ENCODE peak calls at places on chromosomes 11 and 22, in five cellular contexts. One of them, this sample, is unnamed.

GRCh38 chr11:116580828-116581227 is 192.0 kb downstream of the BUD13 start:
- DNase-seq in sigmoid colon: no peak
- DNase-seq in ovary: no peak
- DNase-seq in suprapubic skin: no peak
- DNase-seq in transverse colon: no peak
- DNase-seq in this sample: no peak

GRCh38 chr11:20157768-20158167 is 2.5 kb downstream of the DBX1 start:
- DNase-seq in sigmoid colon: no peak
- DNase-seq in ovary: no peak
- DNase-seq in suprapubic skin: no peak
- DNase-seq in transverse colon: no peak
- DNase-seq in this sample: no peak

GRCh38 chr11:60378359-60378758 is at the start of gene MS4A7:
- DNase-seq in sigmoid colon: peak; percentile 72
- DNase-seq in ovary: no peak
- DNase-seq in suprapubic skin: no peak
- DNase-seq in transverse colon: peak; percentile 44
- DNase-seq in this sample: peak; percentile 20

GRCh38 chr22:36901411-36902142 is 11.9 kb upstream of the CSF2RB start:
- DNase-seq in sigmoid colon: no peak
- DNase-seq in ovary: no peak
- DNase-seq in suprapubic skin: no peak
- DNase-seq in transverse colon: peak; percentile 35
- DNase-seq in this sample: no peak

GRCh38 chr11:61123775-61124571 is 21.7 kb downstream of the CD5 start:
- DNase-seq in sigmoid colon: no peak
- DNase-seq in ovary: no peak
- DNase-seq in suprapubic skin: no peak
- DNase-seq in transverse colon: no peak
- DNase-seq in this sample: no peak

GRCh38 chr11:118002010-118002540 is 15.9 kb downstream of the IL10RA start:
- DNase-seq in sigmoid colon: no peak
- DNase-seq in ovary: no peak
- DNase-seq in suprapubic skin: no peak
- DNase-seq in transverse colon: peak; percentile 9
- DNase-seq in this sample: no peak

GRCh38 chr11:106001304-106002012 is 20.6 kb downstream of the MSANTD4 start:
- DNase-seq in sigmoid colon: no peak
- DNase-seq in ovary: no peak
- DNase-seq in suprapubic skin: no peak
- DNase-seq in transverse colon: no peak
- DNase-seq in this sample: no peak

GRCh38 chr22:24901448-24901847 is 45.0 kb downstream of the LHFPL7 start:
- DNase-seq in sigmoid colon: no peak
- DNase-seq in ovary: no peak
- DNase-seq in suprapubic skin: no peak
- DNase-seq in transverse colon: no peak
- DNase-seq in this sample: no peak

GRCh38 chr11:71917646-71918045 is 10.7 kb downstream of the XNDC1N start:
- DNase-seq in sigmoid colon: no peak
- DNase-seq in ovary: no peak
- DNase-seq in suprapubic skin: no peak
- DNase-seq in transverse colon: no peak
- DNase-seq in this sample: no peak

GRCh38 chr22:40487663-40488249 is 117.4 kb downstream of the SGSM3 start:
- DNase-seq in sigmoid colon: no peak
- DNase-seq in ovary: no peak
- DNase-seq in suprapubic skin: no peak
- DNase-seq in transverse colon: no peak
- DNase-seq in this sample: no peak

GRCh38 chr11:61747389-61748285 is 4.8 kb upstream of the MYRF start:
- DNase-seq in sigmoid colon: peak; percentile 86
- DNase-seq in ovary: peak; percentile 87
- DNase-seq in suprapubic skin: peak; percentile 80
- DNase-seq in transverse colon: peak; percentile 86
- DNase-seq in this sample: peak; percentile 64

GRCh38 chr11:129888451-129888850 is 6.9 kb downstream of the NFRKB start:
- DNase-seq in sigmoid colon: no peak
- DNase-seq in ovary: no peak
- DNase-seq in suprapubic skin: no peak
- DNase-seq in transverse colon: no peak
- DNase-seq in this sample: no peak
- H3K36me3 ChIP-seq in sigmoid colon: peaks cover 30% of the 10 kb centered on the region
- H3K36me3 ChIP-seq in ovary: peaks cover 2% of the 10 kb centered on the region
- H3K36me3 ChIP-seq in suprapubic skin: peaks cover 76% of the 10 kb centered on the region
- H3K36me3 ChIP-seq in transverse colon: peaks cover 65% of the 10 kb centered on the region
- H3K36me3 ChIP-seq in this sample: peaks cover 31% of the 10 kb centered on the region

GRCh38 chr11:109423114-109423859 is 1.3 kb downstream of the C11orf87 start:
- DNase-seq in sigmoid colon: no peak
- DNase-seq in ovary: no peak
- DNase-seq in suprapubic skin: no peak
- DNase-seq in transverse colon: no peak
- DNase-seq in this sample: no peak

GRCh38 chr11:109424893-109425292 is 2.9 kb downstream of the C11orf87 start:
- DNase-seq in sigmoid colon: no peak
- DNase-seq in ovary: no peak
- DNase-seq in suprapubic skin: no peak
- DNase-seq in transverse colon: no peak
- DNase-seq in this sample: no peak

GRCh38 chr11:109423860-109424190 is 1.8 kb downstream of the C11orf87 start:
- DNase-seq in sigmoid colon: no peak
- DNase-seq in ovary: no peak
- DNase-seq in suprapubic skin: no peak
- DNase-seq in transverse colon: no peak
- DNase-seq in this sample: no peak

GRCh38 chr11:109421981-109422590 is at the start of gene C11orf87:
- DNase-seq in sigmoid colon: no peak
- DNase-seq in ovary: no peak
- DNase-seq in suprapubic skin: no peak
- DNase-seq in transverse colon: no peak
- DNase-seq in this sample: no peak

DNA sequence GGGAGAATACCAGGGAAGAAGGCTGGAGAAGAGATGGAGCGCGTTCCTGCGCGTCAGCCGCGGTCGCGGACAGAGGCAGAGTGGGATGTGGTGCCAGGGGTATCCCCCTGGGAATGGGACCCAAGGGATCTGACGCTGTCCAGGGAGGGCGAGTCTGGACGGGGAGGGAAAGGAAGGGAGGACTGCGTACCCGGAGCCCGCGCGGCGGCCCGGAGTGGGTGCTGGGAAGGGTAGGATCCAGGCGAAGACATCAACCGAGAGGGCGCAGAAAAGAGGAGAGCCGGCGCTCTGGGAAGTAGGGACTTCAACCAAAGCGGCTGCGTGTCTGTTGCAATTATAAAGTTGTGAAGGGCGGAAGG is 744 bp downstream of the C11orf87 start:
- DNase-seq in sigmoid colon: no peak
- DNase-seq in ovary: no peak
- DNase-seq in suprapubic skin: no peak
- DNase-seq in transverse colon: no peak
- DNase-seq in this sample: no peak
- H3K4me3 ChIP-seq in sigmoid colon: no peak overlapping the region
- H3K4me3 ChIP-seq in ovary: no peak overlapping the region
- H3K4me3 ChIP-seq in suprapubic skin: peak overlapping the region; percentile 36
- H3K4me3 ChIP-seq in transverse colon: peak overlapping the region; percentile 8
- H3K4me3 ChIP-seq in this sample: no peak overlapping the region

DNA sequence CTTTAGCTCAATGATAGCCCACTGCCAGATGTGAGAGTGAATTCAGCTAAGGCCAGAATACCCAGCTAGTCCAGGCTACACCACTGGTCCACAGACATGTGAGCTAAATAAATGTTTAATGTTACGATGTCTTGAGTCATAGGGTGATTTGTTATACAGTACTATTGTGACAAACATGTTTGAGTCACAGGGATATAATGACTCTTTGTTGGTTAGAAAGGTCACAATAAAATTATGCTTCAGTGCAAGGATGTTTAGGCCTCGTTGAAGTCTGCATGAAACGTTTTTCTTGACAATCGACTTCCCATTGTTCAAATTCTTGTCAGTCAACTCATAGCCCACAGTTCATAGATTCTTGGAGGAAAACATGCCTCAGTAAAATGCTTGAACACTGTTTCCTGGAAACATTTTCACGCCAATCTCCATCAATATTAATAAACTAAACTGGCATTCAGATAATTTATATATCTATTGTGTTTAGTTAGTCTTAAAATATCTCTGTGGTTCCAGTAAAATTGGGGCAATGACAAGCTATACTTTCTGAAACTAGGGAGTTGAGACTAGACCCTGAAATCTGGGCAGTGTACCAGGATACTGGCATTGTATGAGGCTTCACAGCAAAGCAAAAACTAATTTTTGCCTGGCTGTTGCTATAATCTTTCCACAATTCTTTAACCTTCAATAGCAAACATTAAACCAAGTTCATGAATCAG is 650.8 kb upstream of the KIRREL3 start:
- DNase-seq in sigmoid colon: no peak
- DNase-seq in ovary: no peak
- DNase-seq in suprapubic skin: no peak
- DNase-seq in transverse colon: no peak
- DNase-seq in this sample: no peak
- TF ChIP-seq EP300 in sigmoid colon: no peak
- TF ChIP-seq EP300 in ovary: no peak
- TF ChIP-seq EP300 in suprapubic skin: no peak
- TF ChIP-seq EP300 in transverse colon: no peak
- TF ChIP-seq EP300 in this sample: no peak

DNA sequence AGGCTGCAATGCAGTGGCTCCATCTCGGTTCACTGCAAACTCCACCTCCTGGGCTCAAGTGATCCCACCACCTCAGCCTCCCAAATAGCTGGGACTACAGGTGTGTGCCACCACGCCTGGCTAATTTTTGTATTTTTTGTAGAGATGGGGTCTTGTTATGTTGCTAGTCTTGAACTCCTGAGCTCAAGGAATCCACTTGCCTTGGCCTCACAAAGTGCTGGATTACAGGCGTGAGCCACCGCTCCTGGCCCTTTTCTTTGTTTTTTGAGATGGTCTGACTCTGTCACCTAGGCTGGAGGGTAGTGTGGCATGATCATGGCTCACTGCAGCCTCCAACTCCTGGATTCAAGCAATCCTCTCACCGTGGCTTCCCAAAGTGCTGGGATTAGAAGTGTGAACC is 21.0 kb downstream of the ARFGAP3 start:
- DNase-seq in sigmoid colon: no peak
- DNase-seq in ovary: no peak
- DNase-seq in suprapubic skin: no peak
- DNase-seq in transverse colon: no peak
- DNase-seq in this sample: no peak
- H3K36me3 ChIP-seq in sigmoid colon: peaks cover 8% of the 10 kb centered on the region
- H3K36me3 ChIP-seq in ovary: no peaks in the 10 kb centered on the region
- H3K36me3 ChIP-seq in suprapubic skin: peaks cover 76% of the 10 kb centered on the region
- H3K36me3 ChIP-seq in transverse colon: peaks cover 29% of the 10 kb centered on the region
- H3K36me3 ChIP-seq in this sample: peaks cover 22% of the 10 kb centered on the region

GRCh38 chr11:128697645-128698174 is 3.8 kb downstream of the FLI1 start:
- DNase-seq in sigmoid colon: no peak
- DNase-seq in ovary: no peak
- DNase-seq in suprapubic skin: no peak
- DNase-seq in transverse colon: no peak
- DNase-seq in this sample: no peak
- H3K4me3 ChIP-seq in sigmoid colon: no peak overlapping the region
- H3K4me3 ChIP-seq in ovary: no peak overlapping the region
- H3K4me3 ChIP-seq in suprapubic skin: peak overlapping the region; percentile 1
- H3K4me3 ChIP-seq in transverse colon: no peak overlapping the region
- H3K4me3 ChIP-seq in this sample: no peak overlapping the region

GRCh38 chr11:63831326-63831725 is 7.6 kb upstream of the MARK2 start:
- DNase-seq in sigmoid colon: no peak
- DNase-seq in ovary: no peak
- DNase-seq in suprapubic skin: no peak
- DNase-seq in transverse colon: no peak
- DNase-seq in this sample: no peak

GRCh38 chr11:63822438-63822837 is 9.2 kb downstream of the SPINDOC start:
- DNase-seq in sigmoid colon: no peak
- DNase-seq in ovary: no peak
- DNase-seq in suprapubic skin: no peak
- DNase-seq in transverse colon: no peak
- DNase-seq in this sample: no peak

GRCh38 chr11:63821411-63821810 is 8.2 kb downstream of the SPINDOC start:
- DNase-seq in sigmoid colon: no peak
- DNase-seq in ovary: no peak
- DNase-seq in suprapubic skin: no peak
- DNase-seq in transverse colon: no peak
- DNase-seq in this sample: no peak

GRCh38 chr11:63829823-63830489 is 9.0 kb upstream of the MARK2 start:
- DNase-seq in sigmoid colon: no peak
- DNase-seq in ovary: no peak
- DNase-seq in suprapubic skin: no peak
- DNase-seq in transverse colon: no peak
- DNase-seq in this sample: no peak

DNA sequence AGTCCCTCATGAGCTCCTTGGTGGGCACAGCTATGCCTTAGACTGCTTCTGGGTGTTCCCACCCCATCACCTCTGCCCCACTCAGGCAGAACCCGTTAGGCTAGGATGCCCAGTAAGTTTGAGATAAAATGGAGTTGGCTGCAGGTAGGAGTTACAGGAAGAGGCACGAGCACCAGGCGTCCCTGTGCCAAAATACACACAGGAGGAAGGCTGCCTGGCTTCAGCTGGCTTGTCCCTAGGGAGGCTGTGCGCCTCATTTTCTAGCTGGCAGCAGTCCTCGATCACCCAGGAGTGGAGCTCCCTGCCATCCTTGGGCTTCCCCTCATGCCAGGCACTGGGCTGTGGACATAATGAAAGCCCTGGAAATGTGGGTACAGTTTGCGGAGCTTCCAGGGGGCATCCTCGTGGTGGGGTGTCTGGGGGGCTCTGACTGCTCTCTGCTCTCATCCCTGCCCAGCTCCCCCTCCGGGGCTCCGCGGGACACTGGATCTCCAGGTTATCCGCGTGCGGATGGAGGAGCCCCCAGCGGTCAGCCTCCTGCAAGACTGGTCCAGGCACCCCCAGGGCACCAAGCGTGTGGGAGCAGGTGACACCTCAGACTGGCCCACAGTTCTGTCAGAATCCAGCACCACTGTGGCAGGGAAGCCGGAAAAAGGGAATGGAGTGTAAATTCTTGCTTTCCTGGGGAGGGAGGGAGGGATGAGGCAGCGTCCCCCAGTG is 12.3 kb upstream of the MARK2 start:
- DNase-seq in sigmoid colon: no peak
- DNase-seq in ovary: no peak
- DNase-seq in suprapubic skin: no peak
- DNase-seq in transverse colon: no peak
- DNase-seq in this sample: no peak
- TF ChIP-seq EP300 in sigmoid colon: no peak
- TF ChIP-seq EP300 in ovary: no peak
- TF ChIP-seq EP300 in suprapubic skin: no peak
- TF ChIP-seq EP300 in transverse colon: no peak
- TF ChIP-seq EP300 in this sample: no peak

GRCh38 chr11:3671334-3672254 is at the start of gene CHRNA10:
- DNase-seq in sigmoid colon: no peak
- DNase-seq in ovary: no peak
- DNase-seq in suprapubic skin: no peak
- DNase-seq in transverse colon: no peak
- DNase-seq in this sample: no peak

GRCh38 chr11:3674189-3674588 is 3.0 kb upstream of the CHRNA10 start:
- DNase-seq in sigmoid colon: no peak
- DNase-seq in ovary: no peak
- DNase-seq in suprapubic skin: no peak
- DNase-seq in transverse colon: no peak
- DNase-seq in this sample: no peak

GRCh38 chr11:3675971-3676370 is 4.8 kb upstream of the CHRNA10 start:
- DNase-seq in sigmoid colon: no peak
- DNase-seq in ovary: no peak
- DNase-seq in suprapubic skin: no peak
- DNase-seq in transverse colon: no peak
- DNase-seq in this sample: no peak
- H3K36me3 ChIP-seq in sigmoid colon: peaks cover 43% of the 10 kb centered on the region
- H3K36me3 ChIP-seq in ovary: no peaks in the 10 kb centered on the region
- H3K36me3 ChIP-seq in suprapubic skin: peaks cover 99% of the 10 kb centered on the region
- H3K36me3 ChIP-seq in transverse colon: peaks cover 68% of the 10 kb centered on the region
- H3K36me3 ChIP-seq in this sample: peaks cover 100% of the 10 kb centered on the region

GRCh38 chr11:13486926-13487660 is 8.7 kb downstream of the PTH start:
- DNase-seq in sigmoid colon: no peak
- DNase-seq in ovary: no peak
- DNase-seq in suprapubic skin: no peak
- DNase-seq in transverse colon: peak; percentile 57
- DNase-seq in this sample: no peak
- H3K4me3 ChIP-seq in sigmoid colon: no peak overlapping the region
- H3K4me3 ChIP-seq in ovary: no peak overlapping the region
- H3K4me3 ChIP-seq in suprapubic skin: no peak overlapping the region
- H3K4me3 ChIP-seq in transverse colon: no peak overlapping the region
- H3K4me3 ChIP-seq in this sample: no peak overlapping the region

This sample was measured in tibial nerve.